ENCODE peak calls at places on chromosomes 6 and 20, in seven cellular contexts. K is IMR-90, L is HepG2, O is A549, T is SK-N-SH, X is H1, B is GM12878. E is an unnamed sample.

GRCh38 chr20:34562643-34563042 is 4.1 kb downstream of the MAP1LC3A start:
- DNase-seq in K (peak; percentile 16), L (peak; percentile 31), O (peak; percentile 39), T (peak; percentile 78), X (peak; percentile 56), B (no peak), E (no peak)

GRCh38 chr6:149963462-149964242 is at the start of gene ULBP1:
- DNase-seq in K (peak; percentile 83), L (no peak), O (peak; percentile 88), T (peak; percentile 74), X (peak; percentile 93), B (no peak), E (peak; percentile 96)

GRCh38 chr6:134253681-134254080 is 64.2 kb downstream of the SGK1 start:
- DNase-seq in K (peak; percentile 13), L (peak; percentile 41), O (no peak), T (peak; percentile 12), X (no peak), B (no peak), E (no peak)

GRCh38 chr20:47055699-47056369 is 161.2 kb downstream of the EYA2 start:
- DNase-seq in K (peak; percentile 66), L (no peak), O (no peak), T (no peak), X (no peak), B (no peak), E (no peak)

GRCh38 chr6:170030284-170031095 is 260.4 kb downstream of the DLL1 start:
- DNase-seq in K (no peak), L (no peak), O (no peak), T (peak; percentile 46), X (no peak), B (no peak), E (no peak)

GRCh38 chr6:74068945-74069570 is 373.1 kb downstream of the CD109 start:
- DNase-seq in K (peak; percentile 93), L (no peak), O (no peak), T (no peak), X (no peak), B (no peak), E (no peak)

GRCh38 chr6:51249798-51250197 is 431.1 kb downstream of the TFAP2B start:
- DNase-seq in K (no peak), L (no peak), O (no peak), T (no peak), X (no peak), B (no peak), E (no peak)

GRCh38 chr20:20837574-20838021 is 125.2 kb upstream of the RALGAPA2 start:
- DNase-seq in K (peak; percentile 35), L (peak; percentile 60), O (peak; percentile 59), T (peak; percentile 63), X (peak; percentile 78), B (no peak), E (peak; percentile 42)

GRCh38 chr20:53002786-53003185 is 30.6 kb downstream of the TSHZ2 start:
- DNase-seq in K (no peak), L (no peak), O (no peak), T (no peak), X (no peak), B (no peak), E (no peak)

GRCh38 chr6:149863846-149864577 is at the start of gene LRP11:
- DNase-seq in K (peak; percentile 74), L (peak; percentile 82), O (peak; percentile 87), T (peak; percentile 93), X (peak; percentile 93), B (no peak), E (peak; percentile 96)

GRCh38 chr20:63635431-63636141 is 8.7 kb upstream of the GMEB2 start:
- DNase-seq in K (no peak), L (no peak), O (no peak), T (no peak), X (no peak), B (peak; percentile 68), E (no peak)

GRCh38 chr6:57173886-57174510 is 1.9 kb downstream of the BAG2 start:
- DNase-seq in K (peak; percentile 84), L (peak; percentile 60), O (peak; percentile 56), T (peak; percentile 10), X (no peak), B (no peak), E (no peak)

GRCh38 chr6:170360476-170360875 is 53.9 kb downstream of the FAM120B start:
- DNase-seq in K (peak; percentile 25), L (no peak), O (no peak), T (no peak), X (no peak), B (no peak), E (no peak)

GRCh38 chr20:34817801-34818200 is 7.7 kb downstream of the NCOA6 start:
- DNase-seq in K (no peak), L (no peak), O (no peak), T (no peak), X (no peak), B (no peak), E (no peak)

GRCh38 chr6:145406733-145407256 is 328.5 kb downstream of the EPM2A start:
- DNase-seq in K (no peak), L (no peak), O (no peak), T (no peak), X (no peak), B (no peak), E (no peak)

GRCh38 chr6:75762063-75762462 is 13.0 kb downstream of the MYO6 start:
- DNase-seq in K (no peak), L (no peak), O (no peak), T (no peak), X (no peak), B (no peak), E (no peak)

GRCh38 chr6:17167327-17167979 is 65.6 kb downstream of the STMND1 start:
- DNase-seq in K (peak; percentile 15), L (peak; percentile 67), O (peak; percentile 81), T (peak; percentile 57), X (peak; percentile 58), B (no peak), E (peak; percentile 27)

GRCh38 chr20:58989196-58989595 is 8.1 kb downstream of the NELFCD start:
- DNase-seq in K (no peak), L (no peak), O (no peak), T (no peak), X (no peak), B (no peak), E (no peak)

GRCh38 chr20:34532751-34533150 is 16.5 kb downstream of the DYNLRB1 start:
- DNase-seq in K (no peak), L (no peak), O (no peak), T (no peak), X (no peak), B (no peak), E (no peak)

GRCh38 chr20:46558511-46558959 is 8.1 kb upstream of the OCSTAMP start:
- DNase-seq in K (peak; percentile 98), L (peak; percentile 73), O (peak; percentile 73), T (no peak), X (no peak), B (no peak), E (no peak)

GRCh38 chr6:36724514-36725385 is 27.1 kb downstream of the RAB44 start:
- DNase-seq in K (peak; percentile 65), L (peak; percentile 77), O (peak; percentile 70), T (peak; percentile 85), X (peak; percentile 86), B (no peak), E (peak; percentile 82)
- TF ChIP-seq RFX5 in K (no peak), L (no peak), O (no peak), T (no peak), X (no peak), B (no peak), E (no peak)

GRCh38 chr20:39674842-39675241 is 712.7 kb downstream of the DHX35 start:
- DNase-seq in K (no peak), L (no peak), O (no peak), T (no peak), X (no peak), B (no peak), E (no peak)
- TF ChIP-seq RFX5 in K (no peak), L (no peak), O (no peak), T (no peak), X (no peak), B (no peak), E (no peak)

GRCh38 chr20:48124960-48125359 is 339.7 kb upstream of the SULF2 start:
- DNase-seq in K (no peak), L (no peak), O (no peak), T (no peak), X (no peak), B (no peak), E (no peak)

GRCh38 chr20:48124181-48124782 is 339.0 kb upstream of the SULF2 start:
- DNase-seq in K (no peak), L (no peak), O (no peak), T (no peak), X (no peak), B (no peak), E (no peak)

GRCh38 chr20:48128436-48128835 is 343.2 kb upstream of the SULF2 start:
- DNase-seq in K (no peak), L (no peak), O (no peak), T (no peak), X (no peak), B (no peak), E (no peak)

GRCh38 chr20:48129319-48129973 is 344.2 kb upstream of the SULF2 start:
- DNase-seq in K (no peak), L (no peak), O (no peak), T (no peak), X (no peak), B (no peak), E (no peak)

DNA sequence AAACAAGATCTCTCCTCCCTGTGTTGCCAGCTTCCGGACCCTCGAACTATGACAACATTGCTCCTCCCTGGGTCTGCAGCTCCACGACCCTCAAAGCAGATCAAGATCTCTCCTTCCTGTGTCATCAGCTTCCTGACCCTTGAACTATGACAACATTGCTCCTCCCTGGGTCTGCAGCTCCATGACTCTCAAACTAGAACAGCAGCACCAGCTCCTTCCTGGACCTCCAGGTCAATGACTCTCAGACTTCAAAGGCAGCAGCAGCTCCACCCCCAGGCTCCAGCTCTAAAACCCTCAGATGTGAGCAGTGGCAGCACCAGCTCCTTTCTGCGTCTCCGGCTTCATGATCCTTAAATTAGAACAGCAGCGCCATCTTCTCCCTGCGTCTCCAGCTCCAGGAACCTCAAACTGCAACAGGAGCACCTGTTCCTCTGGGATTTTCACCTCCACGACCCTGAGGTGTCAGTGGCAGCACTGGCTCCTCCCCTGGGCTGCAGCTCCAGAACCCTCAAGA is 341.0 kb upstream of the SULF2 start:
- DNase-seq in K (no peak), L (peak; percentile 85), O (no peak), T (no peak), X (no peak), B (no peak), E (no peak)
- TF ChIP-seq RFX5 in K (no peak), L (no peak), O (no peak), T (no peak), X (no peak), B (no peak), E (no peak)

DNA sequence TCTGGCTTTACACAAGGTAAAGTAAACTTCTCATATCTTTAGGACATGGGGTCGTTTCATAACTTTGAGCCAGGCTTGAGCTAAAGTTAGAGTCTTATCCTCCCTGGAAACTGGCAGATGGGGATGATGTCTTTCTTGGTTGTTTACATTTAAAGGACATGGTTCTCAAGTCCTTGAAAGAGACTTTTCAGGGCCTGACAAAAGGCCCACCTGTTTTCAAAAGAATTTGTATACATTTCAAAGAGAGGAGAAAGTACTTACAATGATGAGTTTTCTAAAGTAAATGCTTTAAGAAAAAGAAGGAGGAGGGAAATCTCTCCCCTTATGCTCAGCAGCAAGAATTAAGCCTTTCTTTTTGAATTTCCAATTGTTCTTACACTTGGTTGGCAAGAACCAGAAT is 45.7 kb upstream of the TINAG start:
- DNase-seq in K (no peak), L (no peak), O (no peak), T (no peak), X (no peak), B (no peak), E (no peak)
- TF ChIP-seq RFX5 in K (no peak), L (no peak), O (no peak), T (no peak), X (no peak), B (no peak), E (no peak)

E was measured in K562.